ENCODE peak calls at places on chromosome 5, in five cellular contexts. One of them, this sample, is unnamed.

GRCh38 chr5:138391859-138392386 is 39.4 kb downstream of the KDM3B start:
- DNase-seq in activated CD4-positive, CD25-positive, alpha-beta regulatory T cell: no peak
- DNase-seq in retinal pigment epithelial cell: peak; percentile 35
- DNase-seq in HT-29: no peak
- DNase-seq in GM04504: no peak
- DNase-seq in this sample: no peak

GRCh38 chr5:75720882-75721281 is 3.6 kb upstream of the POC5 start:
- DNase-seq in activated CD4-positive, CD25-positive, alpha-beta regulatory T cell: no peak
- DNase-seq in retinal pigment epithelial cell: no peak
- DNase-seq in HT-29: no peak
- DNase-seq in GM04504: no peak
- DNase-seq in this sample: no peak

GRCh38 chr5:138712791-138713190 is 40.4 kb upstream of the CTNNA1 start:
- DNase-seq in activated CD4-positive, CD25-positive, alpha-beta regulatory T cell: no peak
- DNase-seq in retinal pigment epithelial cell: no peak
- DNase-seq in HT-29: no peak
- DNase-seq in GM04504: no peak
- DNase-seq in this sample: no peak

GRCh38 chr5:69042500-69042899 is 51.3 kb upstream of the SLC30A5 start:
- DNase-seq in activated CD4-positive, CD25-positive, alpha-beta regulatory T cell: no peak
- DNase-seq in retinal pigment epithelial cell: no peak
- DNase-seq in HT-29: no peak
- DNase-seq in GM04504: no peak
- DNase-seq in this sample: no peak

GRCh38 chr5:1195916-1196315 is 5.5 kb upstream of the SLC6A19 start:
- DNase-seq in activated CD4-positive, CD25-positive, alpha-beta regulatory T cell: no peak
- DNase-seq in retinal pigment epithelial cell: no peak
- DNase-seq in HT-29: no peak
- DNase-seq in GM04504: no peak
- DNase-seq in this sample: no peak

GRCh38 chr5:170633235-170634041 is 129.6 kb downstream of the KCNIP1 start:
- DNase-seq in activated CD4-positive, CD25-positive, alpha-beta regulatory T cell: no peak
- DNase-seq in retinal pigment epithelial cell: peak; percentile 65
- DNase-seq in HT-29: peak; percentile 26
- DNase-seq in GM04504: peak; percentile 55
- DNase-seq in this sample: peak; percentile 23

GRCh38 chr5:80408976-80409926 is 1.4 kb downstream of the ZFYVE16 start:
- DNase-seq in activated CD4-positive, CD25-positive, alpha-beta regulatory T cell: no peak
- DNase-seq in retinal pigment epithelial cell: no peak
- DNase-seq in HT-29: peak; percentile 20
- DNase-seq in GM04504: no peak
- DNase-seq in this sample: no peak

GRCh38 chr5:179762079-179762780 is 29.6 kb downstream of the MAML1 start:
- DNase-seq in activated CD4-positive, CD25-positive, alpha-beta regulatory T cell: no peak
- DNase-seq in retinal pigment epithelial cell: no peak
- DNase-seq in HT-29: peak; percentile 18
- DNase-seq in GM04504: no peak
- DNase-seq in this sample: peak; percentile 73

GRCh38 chr5:134905246-134905996 is 490 bp downstream of the PCBD2 start:
- DNase-seq in activated CD4-positive, CD25-positive, alpha-beta regulatory T cell: peak; percentile 40
- DNase-seq in retinal pigment epithelial cell: peak; percentile 25
- DNase-seq in HT-29: peak; percentile 84
- DNase-seq in GM04504: peak; percentile 24
- DNase-seq in this sample: peak; percentile 88

GRCh38 chr5:112861638-112861985 is 525 bp downstream of the SRP19 start:
- DNase-seq in activated CD4-positive, CD25-positive, alpha-beta regulatory T cell: no peak
- DNase-seq in retinal pigment epithelial cell: no peak
- DNase-seq in HT-29: no peak
- DNase-seq in GM04504: no peak
- DNase-seq in this sample: no peak

GRCh38 chr5:2185646-2186471 is 303.1 kb upstream of the IRX4 start:
- DNase-seq in activated CD4-positive, CD25-positive, alpha-beta regulatory T cell: no peak
- DNase-seq in retinal pigment epithelial cell: no peak
- DNase-seq in HT-29: no peak
- DNase-seq in GM04504: no peak
- DNase-seq in this sample: no peak

This sample was measured in DMS53.